ENCODE peak calls at places on chromosome 19, in eight cellular contexts. One of them, this sample, is unnamed.

GRCh38 chr19:4678881-4679379 is 8.8 kb upstream of the MYDGF start:
- DNase-seq in activated naive CD4-positive, alpha-beta T cell treated with anti-CD3 and anti-CD28 coated beads for 36 hours: no peak
- DNase-seq in psoas muscle: peak; percentile 70
- DNase-seq in stimulated activated CD8-positive, alpha-beta memory T cell treated with anti-CD3 and anti-CD28 coated beads, Interleukin-4, amount 100 ng/mL, for 24 hours: no peak
- DNase-seq in uterus: peak; percentile 47
- DNase-seq in cardiac fibroblast: peak; percentile 19
- DNase-seq in fibroblast of pulmonary artery: no peak
- DNase-seq in stimulated activated naive B cell treated with anti-CD40 and anti-IgM and Interleukin-4, amounts not matched to agents 10 μg/mL and 1 μg/mL and 100 μg/mL, for 72 hours: no peak
- DNase-seq in this sample: no peak

GRCh38 chr19:53624776-53625540 is 6.8 kb upstream of the DPRX start:
- DNase-seq in fibroblast of pulmonary artery: no peak
- DNase-seq in psoas muscle: no peak
- DNase-seq in cardiac fibroblast: no peak
- DNase-seq in stimulated activated naive B cell treated with anti-CD40 and anti-IgM and Interleukin-4, amounts not matched to agents 10 μg/mL and 1 μg/mL and 100 μg/mL, for 72 hours: no peak
- DNase-seq in activated naive CD4-positive, alpha-beta T cell treated with anti-CD3 and anti-CD28 coated beads for 36 hours: peak; percentile 9
- DNase-seq in uterus: no peak
- DNase-seq in stimulated activated CD8-positive, alpha-beta memory T cell treated with anti-CD3 and anti-CD28 coated beads, Interleukin-4, amount 100 ng/mL, for 24 hours: no peak
- DNase-seq in this sample: no peak

GRCh38 chr19:33392341-33393285 is 19.1 kb downstream of the CEBPG start:
- DNase-seq in uterus: peak; percentile 25
- DNase-seq in activated naive CD4-positive, alpha-beta T cell treated with anti-CD3 and anti-CD28 coated beads for 36 hours: no peak
- DNase-seq in stimulated activated naive B cell treated with anti-CD40 and anti-IgM and Interleukin-4, amounts not matched to agents 10 μg/mL and 1 μg/mL and 100 μg/mL, for 72 hours: no peak
- DNase-seq in cardiac fibroblast: no peak
- DNase-seq in psoas muscle: peak; percentile 68
- DNase-seq in fibroblast of pulmonary artery: no peak
- DNase-seq in stimulated activated CD8-positive, alpha-beta memory T cell treated with anti-CD3 and anti-CD28 coated beads, Interleukin-4, amount 100 ng/mL, for 24 hours: no peak
- DNase-seq in this sample: no peak

GRCh38 chr19:3518231-3518630 is 12.1 kb downstream of the FZR1 start:
- DNase-seq in stimulated activated naive B cell treated with anti-CD40 and anti-IgM and Interleukin-4, amounts not matched to agents 10 μg/mL and 1 μg/mL and 100 μg/mL, for 72 hours: no peak
- DNase-seq in cardiac fibroblast: no peak
- DNase-seq in uterus: no peak
- DNase-seq in stimulated activated CD8-positive, alpha-beta memory T cell treated with anti-CD3 and anti-CD28 coated beads, Interleukin-4, amount 100 ng/mL, for 24 hours: no peak
- DNase-seq in fibroblast of pulmonary artery: no peak
- DNase-seq in psoas muscle: no peak
- DNase-seq in activated naive CD4-positive, alpha-beta T cell treated with anti-CD3 and anti-CD28 coated beads for 36 hours: no peak
- DNase-seq in this sample: no peak

GRCh38 chr19:32318884-32319520 is 26.4 kb upstream of the ZNF507 start:
- DNase-seq in cardiac fibroblast: peak; percentile 12
- DNase-seq in stimulated activated naive B cell treated with anti-CD40 and anti-IgM and Interleukin-4, amounts not matched to agents 10 μg/mL and 1 μg/mL and 100 μg/mL, for 72 hours: no peak
- DNase-seq in uterus: no peak
- DNase-seq in psoas muscle: no peak
- DNase-seq in fibroblast of pulmonary artery: peak; percentile 13
- DNase-seq in stimulated activated CD8-positive, alpha-beta memory T cell treated with anti-CD3 and anti-CD28 coated beads, Interleukin-4, amount 100 ng/mL, for 24 hours: no peak
- DNase-seq in activated naive CD4-positive, alpha-beta T cell treated with anti-CD3 and anti-CD28 coated beads for 36 hours: peak; percentile 39
- DNase-seq in this sample: no peak

GRCh38 chr19:4019578-4019977 is 12.0 kb downstream of the PIAS4 start:
- DNase-seq in cardiac fibroblast: no peak
- DNase-seq in uterus: no peak
- DNase-seq in fibroblast of pulmonary artery: no peak
- DNase-seq in activated naive CD4-positive, alpha-beta T cell treated with anti-CD3 and anti-CD28 coated beads for 36 hours: no peak
- DNase-seq in stimulated activated CD8-positive, alpha-beta memory T cell treated with anti-CD3 and anti-CD28 coated beads, Interleukin-4, amount 100 ng/mL, for 24 hours: no peak
- DNase-seq in stimulated activated naive B cell treated with anti-CD40 and anti-IgM and Interleukin-4, amounts not matched to agents 10 μg/mL and 1 μg/mL and 100 μg/mL, for 72 hours: no peak
- DNase-seq in psoas muscle: peak; percentile 36
- DNase-seq in this sample: no peak

GRCh38 chr19:44908836-44909201 is 3.2 kb downstream of the APOE start:
- DNase-seq in psoas muscle: no peak
- DNase-seq in activated naive CD4-positive, alpha-beta T cell treated with anti-CD3 and anti-CD28 coated beads for 36 hours: no peak
- DNase-seq in stimulated activated CD8-positive, alpha-beta memory T cell treated with anti-CD3 and anti-CD28 coated beads, Interleukin-4, amount 100 ng/mL, for 24 hours: no peak
- DNase-seq in fibroblast of pulmonary artery: no peak
- DNase-seq in stimulated activated naive B cell treated with anti-CD40 and anti-IgM and Interleukin-4, amounts not matched to agents 10 μg/mL and 1 μg/mL and 100 μg/mL, for 72 hours: no peak
- DNase-seq in cardiac fibroblast: no peak
- DNase-seq in uterus: no peak
- DNase-seq in this sample: no peak

GRCh38 chr19:18437481-18438330 is at the start of gene ISYNA1:
- DNase-seq in fibroblast of pulmonary artery: peak; percentile 60
- DNase-seq in activated naive CD4-positive, alpha-beta T cell treated with anti-CD3 and anti-CD28 coated beads for 36 hours: peak; percentile 31
- DNase-seq in stimulated activated naive B cell treated with anti-CD40 and anti-IgM and Interleukin-4, amounts not matched to agents 10 μg/mL and 1 μg/mL and 100 μg/mL, for 72 hours: no peak
- DNase-seq in stimulated activated CD8-positive, alpha-beta memory T cell treated with anti-CD3 and anti-CD28 coated beads, Interleukin-4, amount 100 ng/mL, for 24 hours: no peak
- DNase-seq in cardiac fibroblast: peak; percentile 15
- DNase-seq in psoas muscle: peak; percentile 76
- DNase-seq in uterus: peak; percentile 73
- DNase-seq in this sample: no peak

GRCh38 chr19:11168568-11168967 is 13.0 kb upstream of the SPC24 start:
- DNase-seq in cardiac fibroblast: peak; percentile 99
- DNase-seq in fibroblast of pulmonary artery: peak; percentile 91
- DNase-seq in stimulated activated CD8-positive, alpha-beta memory T cell treated with anti-CD3 and anti-CD28 coated beads, Interleukin-4, amount 100 ng/mL, for 24 hours: no peak
- DNase-seq in stimulated activated naive B cell treated with anti-CD40 and anti-IgM and Interleukin-4, amounts not matched to agents 10 μg/mL and 1 μg/mL and 100 μg/mL, for 72 hours: no peak
- DNase-seq in psoas muscle: no peak
- DNase-seq in uterus: no peak
- DNase-seq in activated naive CD4-positive, alpha-beta T cell treated with anti-CD3 and anti-CD28 coated beads for 36 hours: no peak
- DNase-seq in this sample: no peak

GRCh38 chr19:45470147-45471081 is 2.6 kb downstream of the FOSB start:
- DNase-seq in activated naive CD4-positive, alpha-beta T cell treated with anti-CD3 and anti-CD28 coated beads for 36 hours: no peak
- DNase-seq in psoas muscle: peak; percentile 63
- DNase-seq in uterus: peak; percentile 48
- DNase-seq in stimulated activated CD8-positive, alpha-beta memory T cell treated with anti-CD3 and anti-CD28 coated beads, Interleukin-4, amount 100 ng/mL, for 24 hours: no peak
- DNase-seq in cardiac fibroblast: peak; percentile 65
- DNase-seq in stimulated activated naive B cell treated with anti-CD40 and anti-IgM and Interleukin-4, amounts not matched to agents 10 μg/mL and 1 μg/mL and 100 μg/mL, for 72 hours: peak; percentile 74
- DNase-seq in fibroblast of pulmonary artery: peak; percentile 55
- DNase-seq in this sample: no peak

GRCh38 chr19:44908074-44908835 is 2.7 kb downstream of the APOE start:
- DNase-seq in fibroblast of pulmonary artery: no peak
- DNase-seq in stimulated activated CD8-positive, alpha-beta memory T cell treated with anti-CD3 and anti-CD28 coated beads, Interleukin-4, amount 100 ng/mL, for 24 hours: no peak
- DNase-seq in activated naive CD4-positive, alpha-beta T cell treated with anti-CD3 and anti-CD28 coated beads for 36 hours: no peak
- DNase-seq in stimulated activated naive B cell treated with anti-CD40 and anti-IgM and Interleukin-4, amounts not matched to agents 10 μg/mL and 1 μg/mL and 100 μg/mL, for 72 hours: no peak
- DNase-seq in uterus: no peak
- DNase-seq in psoas muscle: no peak
- DNase-seq in cardiac fibroblast: no peak
- DNase-seq in this sample: no peak

GRCh38 chr19:35641515-35642151 is at the start of gene ETV2:
- DNase-seq in stimulated activated naive B cell treated with anti-CD40 and anti-IgM and Interleukin-4, amounts not matched to agents 10 μg/mL and 1 μg/mL and 100 μg/mL, for 72 hours: no peak
- DNase-seq in activated naive CD4-positive, alpha-beta T cell treated with anti-CD3 and anti-CD28 coated beads for 36 hours: peak; percentile 63
- DNase-seq in uterus: peak; percentile 40
- DNase-seq in cardiac fibroblast: peak; percentile 25
- DNase-seq in stimulated activated CD8-positive, alpha-beta memory T cell treated with anti-CD3 and anti-CD28 coated beads, Interleukin-4, amount 100 ng/mL, for 24 hours: peak; percentile 37
- DNase-seq in psoas muscle: no peak
- DNase-seq in fibroblast of pulmonary artery: peak; percentile 63
- DNase-seq in this sample: no peak

GRCh38 chr19:5492281-5492812 is 37.1 kb downstream of the ZNRF4 start:
- DNase-seq in psoas muscle: no peak
- DNase-seq in cardiac fibroblast: no peak
- DNase-seq in stimulated activated CD8-positive, alpha-beta memory T cell treated with anti-CD3 and anti-CD28 coated beads, Interleukin-4, amount 100 ng/mL, for 24 hours: no peak
- DNase-seq in fibroblast of pulmonary artery: no peak
- DNase-seq in stimulated activated naive B cell treated with anti-CD40 and anti-IgM and Interleukin-4, amounts not matched to agents 10 μg/mL and 1 μg/mL and 100 μg/mL, for 72 hours: no peak
- DNase-seq in activated naive CD4-positive, alpha-beta T cell treated with anti-CD3 and anti-CD28 coated beads for 36 hours: no peak
- DNase-seq in uterus: no peak
- DNase-seq in this sample: no peak

GRCh38 chr19:48025480-48025879 is 18.4 kb downstream of the CABP5 start:
- DNase-seq in stimulated activated CD8-positive, alpha-beta memory T cell treated with anti-CD3 and anti-CD28 coated beads, Interleukin-4, amount 100 ng/mL, for 24 hours: no peak
- DNase-seq in uterus: no peak
- DNase-seq in cardiac fibroblast: no peak
- DNase-seq in psoas muscle: no peak
- DNase-seq in activated naive CD4-positive, alpha-beta T cell treated with anti-CD3 and anti-CD28 coated beads for 36 hours: no peak
- DNase-seq in fibroblast of pulmonary artery: no peak
- DNase-seq in stimulated activated naive B cell treated with anti-CD40 and anti-IgM and Interleukin-4, amounts not matched to agents 10 μg/mL and 1 μg/mL and 100 μg/mL, for 72 hours: no peak
- DNase-seq in this sample: no peak

GRCh38 chr19:54107876-54108490 is 5.3 kb downstream of the NDUFA3 start:
- DNase-seq in fibroblast of pulmonary artery: no peak
- DNase-seq in psoas muscle: no peak
- DNase-seq in cardiac fibroblast: no peak
- DNase-seq in stimulated activated CD8-positive, alpha-beta memory T cell treated with anti-CD3 and anti-CD28 coated beads, Interleukin-4, amount 100 ng/mL, for 24 hours: no peak
- DNase-seq in uterus: no peak
- DNase-seq in stimulated activated naive B cell treated with anti-CD40 and anti-IgM and Interleukin-4, amounts not matched to agents 10 μg/mL and 1 μg/mL and 100 μg/mL, for 72 hours: no peak
- DNase-seq in activated naive CD4-positive, alpha-beta T cell treated with anti-CD3 and anti-CD28 coated beads for 36 hours: peak; percentile 1
- DNase-seq in this sample: no peak

GRCh38 chr19:8858260-8858659 is 26.1 kb downstream of the MBD3L1 start:
- DNase-seq in psoas muscle: no peak
- DNase-seq in stimulated activated CD8-positive, alpha-beta memory T cell treated with anti-CD3 and anti-CD28 coated beads, Interleukin-4, amount 100 ng/mL, for 24 hours: no peak
- DNase-seq in uterus: no peak
- DNase-seq in fibroblast of pulmonary artery: no peak
- DNase-seq in stimulated activated naive B cell treated with anti-CD40 and anti-IgM and Interleukin-4, amounts not matched to agents 10 μg/mL and 1 μg/mL and 100 μg/mL, for 72 hours: no peak
- DNase-seq in activated naive CD4-positive, alpha-beta T cell treated with anti-CD3 and anti-CD28 coated beads for 36 hours: no peak
- DNase-seq in cardiac fibroblast: no peak
- DNase-seq in this sample: no peak

GRCh38 chr19:3857449-3858003 is 11.3 kb downstream of the ZFR2 start:
- DNase-seq in uterus: no peak
- DNase-seq in activated naive CD4-positive, alpha-beta T cell treated with anti-CD3 and anti-CD28 coated beads for 36 hours: no peak
- DNase-seq in psoas muscle: no peak
- DNase-seq in fibroblast of pulmonary artery: no peak
- DNase-seq in stimulated activated CD8-positive, alpha-beta memory T cell treated with anti-CD3 and anti-CD28 coated beads, Interleukin-4, amount 100 ng/mL, for 24 hours: no peak
- DNase-seq in stimulated activated naive B cell treated with anti-CD40 and anti-IgM and Interleukin-4, amounts not matched to agents 10 μg/mL and 1 μg/mL and 100 μg/mL, for 72 hours: peak; percentile 49
- DNase-seq in cardiac fibroblast: no peak
- DNase-seq in this sample: no peak

GRCh38 chr19:7620442-7621412 is 8.6 kb downstream of the XAB2 start:
- DNase-seq in stimulated activated naive B cell treated with anti-CD40 and anti-IgM and Interleukin-4, amounts not matched to agents 10 μg/mL and 1 μg/mL and 100 μg/mL, for 72 hours: no peak
- DNase-seq in cardiac fibroblast: no peak
- DNase-seq in activated naive CD4-positive, alpha-beta T cell treated with anti-CD3 and anti-CD28 coated beads for 36 hours: no peak
- DNase-seq in stimulated activated CD8-positive, alpha-beta memory T cell treated with anti-CD3 and anti-CD28 coated beads, Interleukin-4, amount 100 ng/mL, for 24 hours: no peak
- DNase-seq in psoas muscle: no peak
- DNase-seq in uterus: no peak
- DNase-seq in fibroblast of pulmonary artery: no peak
- DNase-seq in this sample: no peak

GRCh38 chr19:12090807-12091206 is 26.3 kb downstream of the ZNF844 start:
- DNase-seq in fibroblast of pulmonary artery: peak; percentile 68
- DNase-seq in cardiac fibroblast: peak; percentile 75
- DNase-seq in stimulated activated naive B cell treated with anti-CD40 and anti-IgM and Interleukin-4, amounts not matched to agents 10 μg/mL and 1 μg/mL and 100 μg/mL, for 72 hours: peak; percentile 32
- DNase-seq in activated naive CD4-positive, alpha-beta T cell treated with anti-CD3 and anti-CD28 coated beads for 36 hours: peak; percentile 87
- DNase-seq in psoas muscle: peak; percentile 71
- DNase-seq in uterus: peak; percentile 39
- DNase-seq in stimulated activated CD8-positive, alpha-beta memory T cell treated with anti-CD3 and anti-CD28 coated beads, Interleukin-4, amount 100 ng/mL, for 24 hours: peak; percentile 47
- DNase-seq in this sample: no peak

GRCh38 chr19:30358821-30359580 is 13.2 kb upstream of the ZNF536 start:
- DNase-seq in psoas muscle: no peak
- DNase-seq in uterus: no peak
- DNase-seq in fibroblast of pulmonary artery: no peak
- DNase-seq in cardiac fibroblast: no peak
- DNase-seq in stimulated activated naive B cell treated with anti-CD40 and anti-IgM and Interleukin-4, amounts not matched to agents 10 μg/mL and 1 μg/mL and 100 μg/mL, for 72 hours: no peak
- DNase-seq in stimulated activated CD8-positive, alpha-beta memory T cell treated with anti-CD3 and anti-CD28 coated beads, Interleukin-4, amount 100 ng/mL, for 24 hours: no peak
- DNase-seq in activated naive CD4-positive, alpha-beta T cell treated with anti-CD3 and anti-CD28 coated beads for 36 hours: no peak
- DNase-seq in this sample: no peak

GRCh38 chr19:42225718-42226292 is 5.7 kb downstream of the ZNF526 start:
- DNase-seq in fibroblast of pulmonary artery: no peak
- DNase-seq in uterus: no peak
- DNase-seq in stimulated activated CD8-positive, alpha-beta memory T cell treated with anti-CD3 and anti-CD28 coated beads, Interleukin-4, amount 100 ng/mL, for 24 hours: no peak
- DNase-seq in stimulated activated naive B cell treated with anti-CD40 and anti-IgM and Interleukin-4, amounts not matched to agents 10 μg/mL and 1 μg/mL and 100 μg/mL, for 72 hours: no peak
- DNase-seq in activated naive CD4-positive, alpha-beta T cell treated with anti-CD3 and anti-CD28 coated beads for 36 hours: no peak
- DNase-seq in psoas muscle: no peak
- DNase-seq in cardiac fibroblast: no peak
- DNase-seq in this sample: no peak

GRCh38 chr19:13366529-13367143 is 139.6 kb downstream of the CACNA1A start:
- DNase-seq in uterus: no peak
- DNase-seq in fibroblast of pulmonary artery: peak; percentile 54
- DNase-seq in cardiac fibroblast: peak; percentile 58
- DNase-seq in stimulated activated naive B cell treated with anti-CD40 and anti-IgM and Interleukin-4, amounts not matched to agents 10 μg/mL and 1 μg/mL and 100 μg/mL, for 72 hours: no peak
- DNase-seq in stimulated activated CD8-positive, alpha-beta memory T cell treated with anti-CD3 and anti-CD28 coated beads, Interleukin-4, amount 100 ng/mL, for 24 hours: no peak
- DNase-seq in psoas muscle: no peak
- DNase-seq in activated naive CD4-positive, alpha-beta T cell treated with anti-CD3 and anti-CD28 coated beads for 36 hours: no peak
- DNase-seq in this sample: no peak

GRCh38 chr19:18637644-18638630 is 1.1 kb downstream of the KLHL26 start:
- DNase-seq in uterus: no peak
- DNase-seq in fibroblast of pulmonary artery: no peak
- DNase-seq in activated naive CD4-positive, alpha-beta T cell treated with anti-CD3 and anti-CD28 coated beads for 36 hours: peak; percentile 22
- DNase-seq in stimulated activated naive B cell treated with anti-CD40 and anti-IgM and Interleukin-4, amounts not matched to agents 10 μg/mL and 1 μg/mL and 100 μg/mL, for 72 hours: no peak
- DNase-seq in stimulated activated CD8-positive, alpha-beta memory T cell treated with anti-CD3 and anti-CD28 coated beads, Interleukin-4, amount 100 ng/mL, for 24 hours: no peak
- DNase-seq in psoas muscle: no peak
- DNase-seq in cardiac fibroblast: no peak
- DNase-seq in this sample: no peak

GRCh38 chr19:48963371-48964204 is 1.5 kb upstream of the FTL start:
- DNase-seq in activated naive CD4-positive, alpha-beta T cell treated with anti-CD3 and anti-CD28 coated beads for 36 hours: peak; percentile 86
- DNase-seq in stimulated activated CD8-positive, alpha-beta memory T cell treated with anti-CD3 and anti-CD28 coated beads, Interleukin-4, amount 100 ng/mL, for 24 hours: peak; percentile 66
- DNase-seq in cardiac fibroblast: peak; percentile 78
- DNase-seq in fibroblast of pulmonary artery: peak; percentile 75
- DNase-seq in psoas muscle: peak; percentile 88
- DNase-seq in uterus: peak; percentile 84
- DNase-seq in stimulated activated naive B cell treated with anti-CD40 and anti-IgM and Interleukin-4, amounts not matched to agents 10 μg/mL and 1 μg/mL and 100 μg/mL, for 72 hours: peak; percentile 62
- DNase-seq in this sample: no peak

GRCh38 chr19:12665281-12665573 is 1.3 kb downstream of the MAN2B1 start:
- DNase-seq in stimulated activated naive B cell treated with anti-CD40 and anti-IgM and Interleukin-4, amounts not matched to agents 10 μg/mL and 1 μg/mL and 100 μg/mL, for 72 hours: peak; percentile 85
- DNase-seq in cardiac fibroblast: no peak
- DNase-seq in psoas muscle: peak; percentile 69
- DNase-seq in uterus: no peak
- DNase-seq in stimulated activated CD8-positive, alpha-beta memory T cell treated with anti-CD3 and anti-CD28 coated beads, Interleukin-4, amount 100 ng/mL, for 24 hours: no peak
- DNase-seq in activated naive CD4-positive, alpha-beta T cell treated with anti-CD3 and anti-CD28 coated beads for 36 hours: peak; percentile 82
- DNase-seq in fibroblast of pulmonary artery: no peak
- DNase-seq in this sample: no peak

GRCh38 chr19:47107201-47107952 is 6.2 kb downstream of the ZC3H4 start:
- DNase-seq in fibroblast of pulmonary artery: no peak
- DNase-seq in stimulated activated naive B cell treated with anti-CD40 and anti-IgM and Interleukin-4, amounts not matched to agents 10 μg/mL and 1 μg/mL and 100 μg/mL, for 72 hours: no peak
- DNase-seq in psoas muscle: no peak
- DNase-seq in cardiac fibroblast: peak; percentile 40
- DNase-seq in uterus: no peak
- DNase-seq in activated naive CD4-positive, alpha-beta T cell treated with anti-CD3 and anti-CD28 coated beads for 36 hours: peak; percentile 71
- DNase-seq in stimulated activated CD8-positive, alpha-beta memory T cell treated with anti-CD3 and anti-CD28 coated beads, Interleukin-4, amount 100 ng/mL, for 24 hours: no peak
- DNase-seq in this sample: no peak

GRCh38 chr19:16836115-16836905 is 7.1 kb downstream of the SIN3B start:
- DNase-seq in stimulated activated naive B cell treated with anti-CD40 and anti-IgM and Interleukin-4, amounts not matched to agents 10 μg/mL and 1 μg/mL and 100 μg/mL, for 72 hours: peak; percentile 72
- DNase-seq in activated naive CD4-positive, alpha-beta T cell treated with anti-CD3 and anti-CD28 coated beads for 36 hours: peak; percentile 48
- DNase-seq in fibroblast of pulmonary artery: no peak
- DNase-seq in cardiac fibroblast: peak; percentile 26
- DNase-seq in uterus: peak; percentile 35
- DNase-seq in stimulated activated CD8-positive, alpha-beta memory T cell treated with anti-CD3 and anti-CD28 coated beads, Interleukin-4, amount 100 ng/mL, for 24 hours: no peak
- DNase-seq in psoas muscle: no peak
- DNase-seq in this sample: no peak

GRCh38 chr19:35716735-35716984 is 1.1 kb upstream of the KMT2B start:
- DNase-seq in psoas muscle: no peak
- DNase-seq in uterus: no peak
- DNase-seq in fibroblast of pulmonary artery: no peak
- DNase-seq in stimulated activated naive B cell treated with anti-CD40 and anti-IgM and Interleukin-4, amounts not matched to agents 10 μg/mL and 1 μg/mL and 100 μg/mL, for 72 hours: no peak
- DNase-seq in activated naive CD4-positive, alpha-beta T cell treated with anti-CD3 and anti-CD28 coated beads for 36 hours: no peak
- DNase-seq in stimulated activated CD8-positive, alpha-beta memory T cell treated with anti-CD3 and anti-CD28 coated beads, Interleukin-4, amount 100 ng/mL, for 24 hours: no peak
- DNase-seq in cardiac fibroblast: no peak
- DNase-seq in this sample: no peak

GRCh38 chr19:51948979-51949378 is 21.7 kb downstream of the ZNF613 start:
- DNase-seq in stimulated activated naive B cell treated with anti-CD40 and anti-IgM and Interleukin-4, amounts not matched to agents 10 μg/mL and 1 μg/mL and 100 μg/mL, for 72 hours: no peak
- DNase-seq in cardiac fibroblast: peak; percentile 38
- DNase-seq in psoas muscle: no peak
- DNase-seq in fibroblast of pulmonary artery: peak; percentile 27
- DNase-seq in stimulated activated CD8-positive, alpha-beta memory T cell treated with anti-CD3 and anti-CD28 coated beads, Interleukin-4, amount 100 ng/mL, for 24 hours: no peak
- DNase-seq in uterus: no peak
- DNase-seq in activated naive CD4-positive, alpha-beta T cell treated with anti-CD3 and anti-CD28 coated beads for 36 hours: no peak
- DNase-seq in this sample: no peak

This sample was measured in NK-92 treated with Interleukin-12 subunit alpha and Interleukin-12 subunit beta, amount 100 ng/mL, for 24 hours.